ENCODE peak calls at places on chromosomes 4 and X, in four cellular contexts. One of them, this sample, is unnamed.

GRCh38 chr4:1752284-1753041 is 31.1 kb downstream of the TACC3 start:
- DNase-seq in brain microvascular endothelial cell: no peak
- DNase-seq in astrocyte: no peak
- DNase-seq in fibroblast of pulmonary artery: peak
- DNase-seq in this sample: peak

GRCh38 chrX:1443496-1444075 is 9.1 kb downstream of the ASMTL start:
- DNase-seq in brain microvascular endothelial cell: no peak
- DNase-seq in fibroblast of pulmonary artery: no peak
- DNase-seq in astrocyte: no peak
- DNase-seq in this sample: no peak

GRCh38 chrX:623599-624323 is 6.8 kb upstream of the SHOX start:
- DNase-seq in fibroblast of pulmonary artery: peak
- DNase-seq in brain microvascular endothelial cell: no peak
- DNase-seq in astrocyte: no peak
- DNase-seq in this sample: peak

GRCh38 chr4:39936565-39937418 is 40.9 kb downstream of the PDS5A start:
- DNase-seq in astrocyte: no peak
- DNase-seq in fibroblast of pulmonary artery: no peak
- DNase-seq in brain microvascular endothelial cell: no peak
- DNase-seq in this sample: no peak

GRCh38 chrX:47218920-47219815 is 687 bp downstream of the CDK16 start:
- DNase-seq in brain microvascular endothelial cell: no peak
- DNase-seq in fibroblast of pulmonary artery: no peak
- DNase-seq in astrocyte: no peak
- DNase-seq in this sample: no peak

GRCh38 chrX:103215037-103215767 is at the start of gene BEX4:
- DNase-seq in astrocyte: peak
- DNase-seq in fibroblast of pulmonary artery: peak
- DNase-seq in brain microvascular endothelial cell: peak
- DNase-seq in this sample: peak

GRCh38 chr4:176534566-176534965 is 214.8 kb downstream of the SPCS3 start:
- DNase-seq in fibroblast of pulmonary artery: peak
- DNase-seq in astrocyte: peak
- DNase-seq in brain microvascular endothelial cell: peak
- DNase-seq in this sample: peak

GRCh38 chrX:19576742-19577141 is 61.4 kb upstream of the MAP3K15 start:
- DNase-seq in brain microvascular endothelial cell: no peak
- DNase-seq in fibroblast of pulmonary artery: no peak
- DNase-seq in astrocyte: no peak
- DNase-seq in this sample: no peak

GRCh38 chrX:135433531-135434257 is 11.9 kb downstream of the SMIM10L2A start:
- DNase-seq in fibroblast of pulmonary artery: no peak
- DNase-seq in astrocyte: no peak
- DNase-seq in brain microvascular endothelial cell: no peak
- DNase-seq in this sample: no peak

GRCh38 chr4:7263166-7263565 is 70.8 kb downstream of the SORCS2 start:
- DNase-seq in brain microvascular endothelial cell: no peak
- DNase-seq in astrocyte: no peak
- DNase-seq in fibroblast of pulmonary artery: no peak
- DNase-seq in this sample: no peak

GRCh38 chr4:29002151-29002550 is 1718.0 kb upstream of the PCDH7 start:
- DNase-seq in brain microvascular endothelial cell: no peak
- DNase-seq in astrocyte: no peak
- DNase-seq in fibroblast of pulmonary artery: no peak
- DNase-seq in this sample: no peak

GRCh38 chr4:48571471-48571870 is 81.4 kb downstream of the ZAR1 start:
- DNase-seq in fibroblast of pulmonary artery: no peak
- DNase-seq in brain microvascular endothelial cell: no peak
- DNase-seq in astrocyte: no peak
- DNase-seq in this sample: no peak

GRCh38 chr4:94889961-94890360 is 132.2 kb downstream of the BMPR1B start:
- DNase-seq in brain microvascular endothelial cell: peak
- DNase-seq in astrocyte: peak
- DNase-seq in fibroblast of pulmonary artery: peak
- DNase-seq in this sample: peak

GRCh38 chr4:30836231-30836630 is 116.1 kb downstream of the PCDH7 start:
- DNase-seq in astrocyte: peak
- DNase-seq in fibroblast of pulmonary artery: peak
- DNase-seq in brain microvascular endothelial cell: no peak
- DNase-seq in this sample: peak

GRCh38 chrX:56343664-56344063 is 111.5 kb downstream of the KLF8 start:
- DNase-seq in astrocyte: no peak
- DNase-seq in brain microvascular endothelial cell: no peak
- DNase-seq in fibroblast of pulmonary artery: no peak
- DNase-seq in this sample: no peak

GRCh38 chrX:96564595-96564994 is 120.0 kb upstream of the DIAPH2 start:
- DNase-seq in fibroblast of pulmonary artery: peak
- DNase-seq in astrocyte: no peak
- DNase-seq in brain microvascular endothelial cell: no peak
- DNase-seq in this sample: no peak

GRCh38 chrX:155662297-155662696 is 49.5 kb upstream of the TMLHE start:
- DNase-seq in fibroblast of pulmonary artery: peak
- DNase-seq in brain microvascular endothelial cell: no peak
- DNase-seq in astrocyte: no peak
- DNase-seq in this sample: peak

GRCh38 chr4:7361256-7361655 is 73.5 kb downstream of the PSAPL1 start:
- DNase-seq in fibroblast of pulmonary artery: no peak
- DNase-seq in astrocyte: no peak
- DNase-seq in brain microvascular endothelial cell: no peak
- DNase-seq in this sample: no peak

GRCh38 chr4:2186133-2186864 is 55.6 kb downstream of the HAUS3 start:
- DNase-seq in brain microvascular endothelial cell: no peak
- DNase-seq in astrocyte: no peak
- DNase-seq in fibroblast of pulmonary artery: peak
- DNase-seq in this sample: peak

GRCh38 chr4:186570193-186570996 is 15.0 kb upstream of the MTNR1A start:
- DNase-seq in brain microvascular endothelial cell: peak
- DNase-seq in fibroblast of pulmonary artery: peak
- DNase-seq in astrocyte: peak
- DNase-seq in this sample: peak

GRCh38 chr4:23878912-23879732 is 10.7 kb downstream of the PPARGC1A start:
- DNase-seq in fibroblast of pulmonary artery: no peak
- DNase-seq in brain microvascular endothelial cell: no peak
- DNase-seq in astrocyte: peak
- DNase-seq in this sample: no peak

GRCh38 chr4:123477804-123478209 is 81.2 kb downstream of the SPRY1 start:
- DNase-seq in fibroblast of pulmonary artery: peak
- DNase-seq in astrocyte: peak
- DNase-seq in brain microvascular endothelial cell: peak
- DNase-seq in this sample: peak

GRCh38 chrX:152202886-152203285 is 64.5 kb upstream of the MAGEA10 start:
- DNase-seq in astrocyte: no peak
- DNase-seq in fibroblast of pulmonary artery: no peak
- DNase-seq in brain microvascular endothelial cell: no peak
- DNase-seq in this sample: no peak

GRCh38 chr4:62835579-62835978 is 1573.7 kb downstream of the TECRL start:
- DNase-seq in brain microvascular endothelial cell: no peak
- DNase-seq in fibroblast of pulmonary artery: no peak
- DNase-seq in astrocyte: no peak
- DNase-seq in this sample: no peak

GRCh38 chr4:165175879-165176278 is 31.5 kb upstream of the KLHL2 start:
- DNase-seq in astrocyte: peak
- DNase-seq in fibroblast of pulmonary artery: peak
- DNase-seq in brain microvascular endothelial cell: no peak
- DNase-seq in this sample: no peak

GRCh38 chr4:38605794-38606586 is 58.0 kb upstream of the KLF3 start:
- DNase-seq in fibroblast of pulmonary artery: no peak
- DNase-seq in astrocyte: no peak
- DNase-seq in brain microvascular endothelial cell: no peak
- DNase-seq in this sample: no peak

GRCh38 chr4:145936142-145937020 is 2.2 kb downstream of the ZNF827 start:
- DNase-seq in fibroblast of pulmonary artery: peak
- DNase-seq in astrocyte: peak
- DNase-seq in brain microvascular endothelial cell: peak
- DNase-seq in this sample: peak

GRCh38 chr4:8559524-8560264 is 20.5 kb upstream of the GPR78 start:
- DNase-seq in astrocyte: no peak
- DNase-seq in brain microvascular endothelial cell: no peak
- DNase-seq in fibroblast of pulmonary artery: no peak
- DNase-seq in this sample: no peak

GRCh38 chr4:136864580-136865185 is 667.6 kb downstream of the PCDH18 start:
- DNase-seq in astrocyte: peak
- DNase-seq in brain microvascular endothelial cell: peak
- DNase-seq in fibroblast of pulmonary artery: peak
- DNase-seq in this sample: peak

GRCh38 chrX:121958886-121959285 is 911.5 kb downstream of the GLUD2 start:
- DNase-seq in astrocyte: peak
- DNase-seq in brain microvascular endothelial cell: peak
- DNase-seq in fibroblast of pulmonary artery: peak
- DNase-seq in this sample: peak

GRCh38 chr4:157128395-157128794 is 52.4 kb downstream of the GLRB start:
- DNase-seq in fibroblast of pulmonary artery: peak
- DNase-seq in astrocyte: peak
- DNase-seq in brain microvascular endothelial cell: peak
- DNase-seq in this sample: peak

GRCh38 chr4:139734201-139734874 is 68.7 kb downstream of the MGST2 start:
- DNase-seq in fibroblast of pulmonary artery: peak
- DNase-seq in brain microvascular endothelial cell: no peak
- DNase-seq in astrocyte: peak
- DNase-seq in this sample: peak

GRCh38 chr4:139969635-139970266 is 184.2 kb downstream of the MAML3 start:
- DNase-seq in astrocyte: no peak
- DNase-seq in fibroblast of pulmonary artery: no peak
- DNase-seq in brain microvascular endothelial cell: no peak
- DNase-seq in this sample: no peak

GRCh38 chr4:110005461-110006056 is 92.9 kb downstream of the EGF start:
- DNase-seq in astrocyte: peak
- DNase-seq in fibroblast of pulmonary artery: peak
- DNase-seq in brain microvascular endothelial cell: peak
- DNase-seq in this sample: peak

GRCh38 chrX:65034641-65035450 is 58.6 kb upstream of the ZC4H2 start:
- DNase-seq in brain microvascular endothelial cell: peak
- DNase-seq in astrocyte: peak
- DNase-seq in fibroblast of pulmonary artery: peak
- DNase-seq in this sample: peak

GRCh38 chr4:79964715-79965345 is 108.2 kb downstream of the ANTXR2 start:
- DNase-seq in brain microvascular endothelial cell: no peak
- DNase-seq in fibroblast of pulmonary artery: no peak
- DNase-seq in astrocyte: peak
- DNase-seq in this sample: peak

GRCh38 chr4:153257151-153257620 is 52.9 kb downstream of the TRIM2 start:
- DNase-seq in brain microvascular endothelial cell: peak
- DNase-seq in astrocyte: peak
- DNase-seq in fibroblast of pulmonary artery: peak
- DNase-seq in this sample: peak

GRCh38 chr4:119489305-119489704 is 139.3 kb downstream of the PDE5A start:
- DNase-seq in brain microvascular endothelial cell: no peak
- DNase-seq in fibroblast of pulmonary artery: no peak
- DNase-seq in astrocyte: no peak
- DNase-seq in this sample: no peak

GRCh38 chr4:119493419-119493818 is 135.2 kb downstream of the PDE5A start:
- DNase-seq in astrocyte: no peak
- DNase-seq in brain microvascular endothelial cell: no peak
- DNase-seq in fibroblast of pulmonary artery: peak
- DNase-seq in this sample: peak

GRCh38 chr4:119490335-119490734 is 138.3 kb downstream of the PDE5A start:
- DNase-seq in astrocyte: no peak
- DNase-seq in fibroblast of pulmonary artery: peak
- DNase-seq in brain microvascular endothelial cell: peak
- DNase-seq in this sample: peak
- TF ChIP-seq CTCF in astrocyte: peak
- TF ChIP-seq CTCF in fibroblast of pulmonary artery: peak
- TF ChIP-seq CTCF in brain microvascular endothelial cell: peak
- TF ChIP-seq CTCF in this sample: peak

GRCh38 chrX:45187731-45188130 is 12.9 kb downstream of the DIPK2B start:
- DNase-seq in fibroblast of pulmonary artery: no peak
- DNase-seq in astrocyte: no peak
- DNase-seq in brain microvascular endothelial cell: no peak
- DNase-seq in this sample: peak
- H3K4me3 ChIP-seq in fibroblast of pulmonary artery: peak
- H3K4me3 ChIP-seq in astrocyte: peak
- H3K4me3 ChIP-seq in brain microvascular endothelial cell: peak
- H3K4me3 ChIP-seq in this sample: peak

GRCh38 chr4:60034371-60034770 is 1165.8 kb upstream of the ADGRL3 start:
- DNase-seq in brain microvascular endothelial cell: no peak
- DNase-seq in fibroblast of pulmonary artery: no peak
- DNase-seq in astrocyte: no peak
- DNase-seq in this sample: no peak
- TF ChIP-seq CTCF in brain microvascular endothelial cell: no peak
- TF ChIP-seq CTCF in fibroblast of pulmonary artery: no peak
- TF ChIP-seq CTCF in astrocyte: no peak
- TF ChIP-seq CTCF in this sample: no peak

DNA sequence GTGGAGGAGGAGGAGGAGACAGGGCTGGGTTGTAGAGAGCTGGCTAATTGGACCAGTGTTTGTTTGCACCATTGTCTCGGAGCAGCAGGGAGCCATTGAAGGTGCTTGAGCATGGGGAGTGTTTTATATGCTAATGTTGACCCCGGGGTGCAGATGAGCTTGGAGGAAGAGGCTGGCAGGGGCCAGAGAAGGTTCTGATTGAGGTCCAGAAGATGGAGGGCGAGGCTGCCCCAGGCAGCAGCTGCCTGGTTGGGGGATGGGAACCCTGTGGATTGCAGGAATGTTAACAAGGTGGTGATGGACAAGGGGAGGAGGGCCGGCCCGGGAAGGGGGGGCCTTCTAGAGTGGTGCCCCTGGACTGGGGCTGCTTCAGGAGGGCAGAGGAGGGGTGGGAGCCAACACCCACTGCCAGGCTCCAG is 18.0 kb downstream of the DOK7 start:
- DNase-seq in astrocyte: no peak
- DNase-seq in fibroblast of pulmonary artery: no peak
- DNase-seq in brain microvascular endothelial cell: no peak
- DNase-seq in this sample: no peak
- H3K4me3 ChIP-seq in astrocyte: no peak
- H3K4me3 ChIP-seq in fibroblast of pulmonary artery: no peak
- H3K4me3 ChIP-seq in brain microvascular endothelial cell: no peak
- H3K4me3 ChIP-seq in this sample: no peak

GRCh38 chr4:4271912-4272311 is 18.0 kb downstream of the LYAR start:
- DNase-seq in astrocyte: no peak
- DNase-seq in brain microvascular endothelial cell: peak
- DNase-seq in fibroblast of pulmonary artery: peak
- DNase-seq in this sample: peak
- TF ChIP-seq CTCF in astrocyte: no peak
- TF ChIP-seq CTCF in brain microvascular endothelial cell: peak
- TF ChIP-seq CTCF in fibroblast of pulmonary artery: no peak
- TF ChIP-seq CTCF in this sample: no peak

GRCh38 chr4:70651864-70652506 is 14.3 kb downstream of the JCHAIN start:
- DNase-seq in brain microvascular endothelial cell: no peak
- DNase-seq in astrocyte: peak
- DNase-seq in fibroblast of pulmonary artery: peak
- DNase-seq in this sample: peak
- H3K4me3 ChIP-seq in brain microvascular endothelial cell: peak
- H3K4me3 ChIP-seq in astrocyte: no peak
- H3K4me3 ChIP-seq in fibroblast of pulmonary artery: no peak
- H3K4me3 ChIP-seq in this sample: peak

This sample was measured in choroid plexus epithelial cell.